ENCODE peak calls at places on chromosomes 13 and 19, in five cellular contexts. One of them, this sample, is unnamed.
A peak's percentile ranks its signal among the peaks of the same experiment; 100 is the strongest.

GRCh38 chr19:35843676-35844481 is 8.4 kb downstream of the NPHS1 start:
- DNase-seq in AG04450: no peak
- DNase-seq in esophagus squamous epithelium: no peak
- DNase-seq in PC-3: no peak
- DNase-seq in T-helper 17 cell: no peak
- DNase-seq in this sample: no peak

GRCh38 chr19:9885077-9885552 is 50.0 kb downstream of the PIN1 start:
- DNase-seq in AG04450: no peak
- DNase-seq in esophagus squamous epithelium: no peak
- DNase-seq in PC-3: peak; percentile 23
- DNase-seq in T-helper 17 cell: no peak
- DNase-seq in this sample: no peak

GRCh38 chr19:19155495-19156219 is 14.4 kb downstream of the MEF2B start:
- DNase-seq in AG04450: no peak
- DNase-seq in esophagus squamous epithelium: no peak
- DNase-seq in PC-3: no peak
- DNase-seq in T-helper 17 cell: no peak
- DNase-seq in this sample: no peak

GRCh38 chr13:76696370-76696769 is 189.8 kb downstream of the KCTD12 start:
- DNase-seq in AG04450: no peak
- DNase-seq in esophagus squamous epithelium: no peak
- DNase-seq in PC-3: no peak
- DNase-seq in T-helper 17 cell: no peak
- DNase-seq in this sample: no peak

GRCh38 chr13:25973085-25973484 is 78.7 kb downstream of the SHISA2 start:
- DNase-seq in AG04450: no peak
- DNase-seq in esophagus squamous epithelium: no peak
- DNase-seq in PC-3: no peak
- DNase-seq in T-helper 17 cell: no peak
- DNase-seq in this sample: no peak

GRCh38 chr13:31962661-31963345 is 68.8 kb upstream of the FRY start:
- DNase-seq in AG04450: no peak
- DNase-seq in esophagus squamous epithelium: no peak
- DNase-seq in PC-3: no peak
- DNase-seq in T-helper 17 cell: no peak
- DNase-seq in this sample: no peak

GRCh38 chr13:100789481-100789880 is 114.9 kb upstream of the TMTC4 start:
- DNase-seq in AG04450: no peak
- DNase-seq in esophagus squamous epithelium: no peak
- DNase-seq in PC-3: no peak
- DNase-seq in T-helper 17 cell: no peak
- DNase-seq in this sample: no peak

GRCh38 chr19:8065489-8066261 is 13.1 kb downstream of the CCL25 start:
- DNase-seq in AG04450: no peak
- DNase-seq in esophagus squamous epithelium: no peak
- DNase-seq in PC-3: no peak
- DNase-seq in T-helper 17 cell: no peak
- DNase-seq in this sample: no peak

GRCh38 chr19:20964798-20965197 is 41.7 kb downstream of the ZNF85 start:
- DNase-seq in AG04450: no peak
- DNase-seq in esophagus squamous epithelium: no peak
- DNase-seq in PC-3: no peak
- DNase-seq in T-helper 17 cell: no peak
- DNase-seq in this sample: no peak

GRCh38 chr19:35718345-35719041 is 690 bp downstream of the KMT2B start:
- DNase-seq in AG04450: no peak
- DNase-seq in esophagus squamous epithelium: no peak
- DNase-seq in PC-3: peak; percentile 9
- DNase-seq in T-helper 17 cell: no peak
- DNase-seq in this sample: no peak

GRCh38 chr13:100721885-100722512 is 47.4 kb upstream of the TMTC4 start:
- DNase-seq in AG04450: peak; percentile 39
- DNase-seq in esophagus squamous epithelium: no peak
- DNase-seq in PC-3: peak; percentile 63
- DNase-seq in T-helper 17 cell: peak; percentile 30
- DNase-seq in this sample: no peak

DNA sequence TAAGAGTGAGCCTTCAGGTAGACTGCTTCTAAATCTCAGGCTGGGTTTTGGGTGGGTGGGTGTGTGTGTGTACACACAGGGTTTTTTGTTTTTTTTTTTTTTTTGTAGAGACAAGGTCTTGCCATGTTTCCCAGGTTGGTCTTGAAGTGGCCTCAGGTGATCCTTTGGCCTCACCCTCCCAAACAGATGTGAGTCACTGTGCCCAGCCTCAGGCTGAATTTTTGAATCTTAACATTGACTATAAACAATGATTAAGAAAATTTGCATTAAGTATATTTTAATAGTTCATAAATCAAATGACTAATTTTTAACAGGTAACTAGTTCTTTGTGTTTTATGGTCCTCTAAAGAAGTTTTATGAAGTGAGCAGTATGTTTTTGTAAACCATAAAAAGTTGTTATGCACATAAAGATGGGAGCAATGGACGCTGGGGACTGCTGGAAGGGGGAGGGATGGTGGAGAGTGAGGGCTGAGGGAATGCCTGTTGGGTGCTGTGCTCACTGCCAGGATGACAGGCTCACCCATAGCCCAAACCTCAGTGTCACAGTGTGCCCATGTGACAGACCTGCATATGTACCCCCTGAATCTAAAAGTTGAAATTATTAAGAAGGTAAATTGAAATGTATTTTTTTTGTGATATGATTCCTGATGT is 60.2 kb downstream of the ZNF136 start:
- DNase-seq in AG04450: no peak
- DNase-seq in esophagus squamous epithelium: no peak
- DNase-seq in PC-3: peak; percentile 26
- DNase-seq in T-helper 17 cell: no peak
- DNase-seq in this sample: no peak
- H3K9me3 ChIP-seq in AG04450: peaks cover 23% of the 10 kb centered on the region
- H3K9me3 ChIP-seq in esophagus squamous epithelium: peaks cover 47% of the 10 kb centered on the region
- H3K9me3 ChIP-seq in PC-3: peaks cover 34% of the 10 kb centered on the region
- H3K9me3 ChIP-seq in T-helper 17 cell: peaks cover 3% of the 10 kb centered on the region
- H3K9me3 ChIP-seq in this sample: peaks cover 95% of the 10 kb centered on the region

GRCh38 chr19:57779220-57779845 is 9.9 kb downstream of the ZNF586 start:
- DNase-seq in AG04450: no peak
- DNase-seq in esophagus squamous epithelium: no peak
- DNase-seq in PC-3: no peak
- DNase-seq in T-helper 17 cell: no peak
- DNase-seq in this sample: no peak

GRCh38 chr19:57776764-57777296 is 7.4 kb downstream of the ZNF586 start:
- DNase-seq in AG04450: no peak
- DNase-seq in esophagus squamous epithelium: no peak
- DNase-seq in PC-3: no peak
- DNase-seq in T-helper 17 cell: no peak
- DNase-seq in this sample: no peak

GRCh38 chr19:57773488-57773887 is 4.0 kb downstream of the ZNF586 start:
- DNase-seq in AG04450: no peak
- DNase-seq in esophagus squamous epithelium: no peak
- DNase-seq in PC-3: no peak
- DNase-seq in T-helper 17 cell: no peak
- DNase-seq in this sample: no peak

DNA sequence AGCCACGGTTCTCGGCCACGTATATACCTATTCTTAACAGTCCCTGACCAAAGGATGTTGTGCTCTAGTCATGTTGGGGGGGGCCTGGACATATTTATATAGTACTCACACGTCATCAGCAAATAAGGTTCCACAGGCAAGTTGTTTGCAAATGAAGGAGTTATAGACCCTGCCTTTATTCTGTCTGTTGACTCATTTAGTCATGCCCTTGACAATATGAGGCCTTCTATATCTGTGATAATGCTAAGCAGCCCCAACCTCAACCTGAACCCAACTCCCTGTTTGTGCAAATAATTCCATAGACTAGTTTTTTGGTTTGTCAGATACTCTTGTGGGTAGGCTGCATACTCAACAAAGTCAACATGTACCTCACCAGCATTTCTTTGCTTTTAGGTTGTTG is 8.9 kb downstream of the ZNF586 start:
- DNase-seq in AG04450: no peak
- DNase-seq in esophagus squamous epithelium: no peak
- DNase-seq in PC-3: no peak
- DNase-seq in T-helper 17 cell: no peak
- DNase-seq in this sample: no peak
- H3K9me3 ChIP-seq in AG04450: peaks cover 64% of the 10 kb centered on the region
- H3K9me3 ChIP-seq in esophagus squamous epithelium: peaks cover 100% of the 10 kb centered on the region
- H3K9me3 ChIP-seq in PC-3: peaks cover 19% of the 10 kb centered on the region
- H3K9me3 ChIP-seq in T-helper 17 cell: peaks cover 56% of the 10 kb centered on the region
- H3K9me3 ChIP-seq in this sample: peaks cover 75% of the 10 kb centered on the region

DNA sequence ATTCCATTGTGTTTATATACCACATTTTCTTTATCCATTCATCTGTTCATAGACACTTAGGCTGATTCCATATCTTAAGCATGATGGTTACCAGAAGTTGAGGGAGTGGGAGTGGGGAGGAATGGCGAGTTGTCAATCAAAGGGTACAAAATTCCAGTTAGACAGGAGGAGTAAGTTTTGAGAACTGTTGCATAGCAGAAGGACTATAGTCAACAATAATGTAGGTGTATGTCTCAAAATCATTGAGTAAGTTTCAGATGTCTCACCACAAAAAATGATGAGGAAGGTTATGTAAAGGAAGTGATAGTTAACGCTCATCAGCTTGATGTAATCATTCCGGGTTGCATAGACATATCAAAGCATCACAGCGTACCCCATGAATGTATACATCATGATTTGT is 4.6 kb upstream of the UBL3 start:
- DNase-seq in AG04450: no peak
- DNase-seq in esophagus squamous epithelium: no peak
- DNase-seq in PC-3: no peak
- DNase-seq in T-helper 17 cell: no peak
- DNase-seq in this sample: no peak
- H3K9me3 ChIP-seq in AG04450: no peaks in the 10 kb centered on the region
- H3K9me3 ChIP-seq in esophagus squamous epithelium: no peaks in the 10 kb centered on the region
- H3K9me3 ChIP-seq in PC-3: no peaks in the 10 kb centered on the region
- H3K9me3 ChIP-seq in T-helper 17 cell: no peaks in the 10 kb centered on the region
- H3K9me3 ChIP-seq in this sample: no peaks in the 10 kb centered on the region

GRCh38 chr19:37472165-37472564 is 3.0 kb downstream of the ZNF570 start:
- DNase-seq in AG04450: no peak
- DNase-seq in esophagus squamous epithelium: no peak
- DNase-seq in PC-3: no peak
- DNase-seq in T-helper 17 cell: no peak
- DNase-seq in this sample: no peak
- H3K9me3 ChIP-seq in AG04450: peaks cover 52% of the 10 kb centered on the region
- H3K9me3 ChIP-seq in esophagus squamous epithelium: peaks cover 55% of the 10 kb centered on the region
- H3K9me3 ChIP-seq in PC-3: peaks cover 11% of the 10 kb centered on the region
- H3K9me3 ChIP-seq in T-helper 17 cell: peaks cover 18% of the 10 kb centered on the region
- H3K9me3 ChIP-seq in this sample: peaks cover 11% of the 10 kb centered on the region

GRCh38 chr19:21970466-21970865 is 40.3 kb downstream of the ZNF208 start:
- DNase-seq in AG04450: no peak
- DNase-seq in esophagus squamous epithelium: no peak
- DNase-seq in PC-3: no peak
- DNase-seq in T-helper 17 cell: no peak
- DNase-seq in this sample: no peak
- H3K9me3 ChIP-seq in AG04450: peaks cover 5% of the 10 kb centered on the region
- H3K9me3 ChIP-seq in esophagus squamous epithelium: peaks cover 94% of the 10 kb centered on the region
- H3K9me3 ChIP-seq in PC-3: peaks cover 42% of the 10 kb centered on the region
- H3K9me3 ChIP-seq in T-helper 17 cell: peaks cover 12% of the 10 kb centered on the region
- H3K9me3 ChIP-seq in this sample: peaks cover 73% of the 10 kb centered on the region